ENCODE peak calls at places on chromosomes 1 and 21, in five cellular contexts. One of them, this sample, is unnamed.

GRCh38 chr1:223114871-223115270 is 28.2 kb downstream of the TLR5 start:
- DNase-seq in pulmonary artery endothelial cell: peak
- DNase-seq in PC-3: no peak
- DNase-seq in Kasumi-1: no peak
- DNase-seq in naive thymus-derived CD4-positive, alpha-beta T cell: no peak
- DNase-seq in this sample: peak

GRCh38 chr21:33292724-33293123 is 26.6 kb downstream of the IL10RB start:
- DNase-seq in pulmonary artery endothelial cell: no peak
- DNase-seq in PC-3: no peak
- DNase-seq in naive thymus-derived CD4-positive, alpha-beta T cell: no peak
- DNase-seq in Kasumi-1: no peak
- DNase-seq in this sample: no peak

GRCh38 chr1:109891930-109892329 is 18.7 kb upstream of the CSF1 start:
- DNase-seq in PC-3: no peak
- DNase-seq in naive thymus-derived CD4-positive, alpha-beta T cell: no peak
- DNase-seq in Kasumi-1: no peak
- DNase-seq in pulmonary artery endothelial cell: no peak
- DNase-seq in this sample: no peak

GRCh38 chr1:171366099-171366498 is 52.1 kb downstream of the FMO4 start:
- DNase-seq in PC-3: no peak
- DNase-seq in naive thymus-derived CD4-positive, alpha-beta T cell: no peak
- DNase-seq in Kasumi-1: no peak
- DNase-seq in pulmonary artery endothelial cell: no peak
- DNase-seq in this sample: no peak

GRCh38 chr1:12034381-12034801 is 15.1 kb downstream of the MIIP start:
- DNase-seq in pulmonary artery endothelial cell: no peak
- DNase-seq in naive thymus-derived CD4-positive, alpha-beta T cell: no peak
- DNase-seq in PC-3: no peak
- DNase-seq in Kasumi-1: no peak
- DNase-seq in this sample: peak

GRCh38 chr1:15948091-15948591 is 27.8 kb downstream of the ZBTB17 start:
- DNase-seq in naive thymus-derived CD4-positive, alpha-beta T cell: no peak
- DNase-seq in PC-3: no peak
- DNase-seq in pulmonary artery endothelial cell: no peak
- DNase-seq in Kasumi-1: no peak
- DNase-seq in this sample: no peak

GRCh38 chr1:153888518-153888917 is 34.3 kb downstream of the GATAD2B start:
- DNase-seq in naive thymus-derived CD4-positive, alpha-beta T cell: no peak
- DNase-seq in PC-3: no peak
- DNase-seq in Kasumi-1: no peak
- DNase-seq in pulmonary artery endothelial cell: no peak
- DNase-seq in this sample: no peak

GRCh38 chr1:245855846-245856730 is 651.0 kb downstream of the SMYD3 start:
- DNase-seq in PC-3: no peak
- DNase-seq in pulmonary artery endothelial cell: no peak
- DNase-seq in naive thymus-derived CD4-positive, alpha-beta T cell: no peak
- DNase-seq in Kasumi-1: no peak
- DNase-seq in this sample: no peak

GRCh38 chr1:44842763-44843655 is at the start of gene PTCH2:
- DNase-seq in PC-3: peak
- DNase-seq in pulmonary artery endothelial cell: no peak
- DNase-seq in Kasumi-1: peak
- DNase-seq in naive thymus-derived CD4-positive, alpha-beta T cell: peak
- DNase-seq in this sample: peak

GRCh38 chr1:206495493-206496046 is 11.8 kb upstream of the RASSF5 start:
- DNase-seq in naive thymus-derived CD4-positive, alpha-beta T cell: no peak
- DNase-seq in PC-3: no peak
- DNase-seq in pulmonary artery endothelial cell: no peak
- DNase-seq in Kasumi-1: no peak
- DNase-seq in this sample: no peak

GRCh38 chr21:44785620-44786344 is 15.8 kb downstream of the UBE2G2 start:
- DNase-seq in Kasumi-1: no peak
- DNase-seq in naive thymus-derived CD4-positive, alpha-beta T cell: no peak
- DNase-seq in PC-3: peak
- DNase-seq in pulmonary artery endothelial cell: no peak
- DNase-seq in this sample: no peak

GRCh38 chr1:169576934-169577331 is 9.3 kb downstream of the F5 start:
- DNase-seq in Kasumi-1: no peak
- DNase-seq in pulmonary artery endothelial cell: no peak
- DNase-seq in naive thymus-derived CD4-positive, alpha-beta T cell: no peak
- DNase-seq in PC-3: no peak
- DNase-seq in this sample: no peak

GRCh38 chr1:245154429-245155185 is at the start of gene KIF26B:
- DNase-seq in naive thymus-derived CD4-positive, alpha-beta T cell: peak
- DNase-seq in pulmonary artery endothelial cell: no peak
- DNase-seq in PC-3: peak
- DNase-seq in Kasumi-1: peak
- DNase-seq in this sample: no peak

GRCh38 chr1:2596530-2597333 is 10.2 kb downstream of the PRXL2B start:
- DNase-seq in naive thymus-derived CD4-positive, alpha-beta T cell: no peak
- DNase-seq in pulmonary artery endothelial cell: no peak
- DNase-seq in PC-3: no peak
- DNase-seq in Kasumi-1: no peak
- DNase-seq in this sample: peak

GRCh38 chr1:206824327-206824726 is 41.1 kb upstream of the IL20 start:
- DNase-seq in pulmonary artery endothelial cell: no peak
- DNase-seq in naive thymus-derived CD4-positive, alpha-beta T cell: no peak
- DNase-seq in PC-3: no peak
- DNase-seq in Kasumi-1: peak
- DNase-seq in this sample: no peak

GRCh38 chr1:55848906-55849305 is 633.7 kb upstream of the USP24 start:
- DNase-seq in naive thymus-derived CD4-positive, alpha-beta T cell: no peak
- DNase-seq in Kasumi-1: no peak
- DNase-seq in PC-3: peak
- DNase-seq in pulmonary artery endothelial cell: no peak
- DNase-seq in this sample: no peak

GRCh38 chr1:37477198-37477931 is 3.0 kb downstream of the ZC3H12A start:
- DNase-seq in pulmonary artery endothelial cell: peak
- DNase-seq in PC-3: peak
- DNase-seq in naive thymus-derived CD4-positive, alpha-beta T cell: peak
- DNase-seq in Kasumi-1: peak
- DNase-seq in this sample: no peak

GRCh38 chr1:192485692-192486436 is 89.7 kb upstream of the RGS1 start:
- DNase-seq in pulmonary artery endothelial cell: peak
- DNase-seq in PC-3: peak
- DNase-seq in naive thymus-derived CD4-positive, alpha-beta T cell: no peak
- DNase-seq in Kasumi-1: no peak
- DNase-seq in this sample: peak

GRCh38 chr1:24795236-24795635 is 50.0 kb downstream of the CLIC4 start:
- DNase-seq in PC-3: no peak
- DNase-seq in naive thymus-derived CD4-positive, alpha-beta T cell: no peak
- DNase-seq in Kasumi-1: no peak
- DNase-seq in pulmonary artery endothelial cell: no peak
- DNase-seq in this sample: no peak

GRCh38 chr21:36976882-36977651 is 10.6 kb upstream of the HLCS start:
- DNase-seq in Kasumi-1: peak
- DNase-seq in naive thymus-derived CD4-positive, alpha-beta T cell: peak
- DNase-seq in pulmonary artery endothelial cell: peak
- DNase-seq in PC-3: peak
- DNase-seq in this sample: no peak

GRCh38 chr1:202576816-202577215 is 133.4 kb downstream of the SYT2 start:
- DNase-seq in pulmonary artery endothelial cell: no peak
- DNase-seq in naive thymus-derived CD4-positive, alpha-beta T cell: no peak
- DNase-seq in Kasumi-1: peak
- DNase-seq in PC-3: peak
- DNase-seq in this sample: no peak

GRCh38 chr1:230976825-230977747 is 1.6 kb downstream of the TTC13 start:
- DNase-seq in Kasumi-1: peak
- DNase-seq in naive thymus-derived CD4-positive, alpha-beta T cell: peak
- DNase-seq in pulmonary artery endothelial cell: no peak
- DNase-seq in PC-3: no peak
- DNase-seq in this sample: no peak

GRCh38 chr1:19921310-19921709 is 2.1 kb downstream of the PLA2G2E start:
- DNase-seq in PC-3: no peak
- DNase-seq in pulmonary artery endothelial cell: no peak
- DNase-seq in Kasumi-1: no peak
- DNase-seq in naive thymus-derived CD4-positive, alpha-beta T cell: no peak
- DNase-seq in this sample: no peak

GRCh38 chr1:51217101-51217500 is 19.0 kb upstream of the RNF11 start:
- DNase-seq in PC-3: no peak
- DNase-seq in pulmonary artery endothelial cell: no peak
- DNase-seq in naive thymus-derived CD4-positive, alpha-beta T cell: no peak
- DNase-seq in Kasumi-1: no peak
- DNase-seq in this sample: no peak